ENCODE peak calls at places on chromosome 14, in six cellular contexts. U is stimulated activated CD8-positive, alpha-beta memory T cell treated with anti-CD3 and anti-CD28 coated beads, Interleukin-4, amount 100 ng/mL, for 1 hour; S is NCI-H1092; K is effector memory CD8-positive, alpha-beta T cell; G is HT1080; C is WTC11. J is an unnamed sample.

GRCh38 chr14:70514168-70515069 is 20.4 kb downstream of the ADAM20 start:
- DNase-seq in G (peak), S (no peak), K (no peak), C (no peak), U (no peak), J (no peak)

GRCh38 chr14:22824711-22825359 is 4.9 kb upstream of the MRPL52 start:
- DNase-seq in C (no peak), K (no peak), U (no peak), S (no peak), G (peak), J (no peak)

GRCh38 chr14:92974541-92975345 is 51.8 kb downstream of the CHGA start:
- DNase-seq in S (no peak), K (no peak), G (no peak), C (no peak), U (no peak), J (no peak)

GRCh38 chr14:76080471-76080870 is 71.3 kb upstream of the GPATCH2L start:
- DNase-seq in C (no peak), S (no peak), K (no peak), U (no peak), G (no peak), J (no peak)

GRCh38 chr14:64292197-64292596 is 2.0 kb downstream of the ESR2 start:
- DNase-seq in U (no peak), S (no peak), C (no peak), K (no peak), G (no peak), J (no peak)

GRCh38 chr14:52044791-52045522 is 23.9 kb downstream of the NID2 start:
- DNase-seq in G (peak), U (no peak), C (no peak), K (no peak), S (no peak), J (no peak)

GRCh38 chr14:21245813-21246212 is 23.4 kb downstream of the HNRNPC start:
- DNase-seq in C (no peak), G (no peak), S (no peak), K (no peak), U (no peak), J (no peak)

GRCh38 chr14:20782280-20782890 is 1.3 kb downstream of the RNASE6 start:
- DNase-seq in K (peak), U (no peak), G (no peak), C (no peak), S (no peak), J (no peak)

GRCh38 chr14:23307687-23308644 is 1.3 kb downstream of the BCL2L2 start:
- DNase-seq in C (no peak), K (no peak), U (no peak), S (no peak), G (no peak), J (no peak)

GRCh38 chr14:103555559-103556337 is 6.7 kb downstream of the BAG5 start:
- DNase-seq in U (no peak), G (no peak), C (no peak), K (no peak), S (no peak), J (no peak)

GRCh38 chr14:73460691-73461127 is 2.4 kb upstream of the NUMB start:
- DNase-seq in U (no peak), K (no peak), G (peak), S (no peak), C (no peak), J (no peak)

GRCh38 chr14:75915063-75915462 is 66.7 kb downstream of the TGFB3 start:
- DNase-seq in K (no peak), C (no peak), S (no peak), G (no peak), U (no peak), J (no peak)

GRCh38 chr14:94129111-94129757 is at the start of gene IFI27L2:
- DNase-seq in G (peak), S (peak), C (peak), K (peak), U (no peak), J (no peak)

GRCh38 chr14:24310666-24311604 is at the start of gene LTB4R:
- DNase-seq in U (peak), K (peak), G (no peak), S (no peak), C (peak), J (no peak)

GRCh38 chr14:95078841-95079240 is 78.5 kb downstream of the DICER1 start:
- DNase-seq in U (no peak), C (peak), G (no peak), K (no peak), S (no peak), J (no peak)

GRCh38 chr14:73754911-73755360 is 40.8 kb upstream of the PNMA1 start:
- DNase-seq in S (no peak), U (no peak), K (no peak), C (no peak), G (no peak), J (no peak)